ENCODE peak calls at places on chromosomes 12 and 14, in six cellular contexts. C is GM10248, A is progenitor cell of endocrine pancreas, R is dorsolateral prefrontal cortex, P is natural killer cell, S is PC-3. F is an unnamed sample.

GRCh38 chr12:130711751-130712150 is 4.3 kb downstream of the RIMBP2 start:
- DNase-seq in C (no peak), A (no peak), R (no peak), P (no peak), S (no peak), F (no peak)

GRCh38 chr14:50083467-50084337 is 32.7 kb downstream of the VCPKMT start:
- DNase-seq in C (peak), A (no peak), R (peak), P (peak), S (no peak), F (no peak)

GRCh38 chr12:131139363-131140068 is 185.8 kb downstream of the ADGRD1 start:
- DNase-seq in C (no peak), A (no peak), R (no peak), P (peak), S (no peak), F (no peak)

GRCh38 chr12:94107910-94108309 is 40.5 kb upstream of the PLXNC1 start:
- DNase-seq in C (no peak), A (no peak), R (no peak), P (no peak), S (no peak), F (no peak)

GRCh38 chr14:106826833-106827369 is 1300.5 kb downstream of the TMEM121 start:
- DNase-seq in C (no peak), A (no peak), R (no peak), P (no peak), S (no peak), F (no peak)

GRCh38 chr12:25840678-25841077 is 117.8 kb upstream of the RASSF8 start:
- DNase-seq in C (no peak), A (no peak), R (no peak), P (no peak), S (no peak), F (no peak)

GRCh38 chr14:74846168-74846567 is 29.8 kb downstream of the PROX2 start:
- DNase-seq in C (no peak), A (no peak), R (no peak), P (no peak), S (no peak), F (no peak)

GRCh38 chr14:75119056-75119455 is 7.8 kb downstream of the NEK9 start:
- DNase-seq in C (no peak), A (no peak), R (no peak), P (no peak), S (peak), F (no peak)

GRCh38 chr12:11991604-11992003 is 79.1 kb upstream of the BCL2L14 start:
- DNase-seq in C (no peak), A (no peak), R (no peak), P (no peak), S (no peak), F (no peak)

GRCh38 chr12:106585862-106586534 is 3.2 kb downstream of the RFX4 start:
- DNase-seq in C (no peak), A (peak), R (no peak), P (no peak), S (no peak), F (no peak)

GRCh38 chr12:69904761-69905160 is 79.7 kb downstream of the MYRFL start:
- DNase-seq in C (no peak), A (no peak), R (no peak), P (no peak), S (no peak), F (no peak)

GRCh38 chr14:68950111-68950510 is 29.0 kb downstream of the ACTN1 start:
- DNase-seq in C (no peak), A (no peak), R (no peak), P (no peak), S (no peak), F (no peak)

GRCh38 chr12:46373303-46374182 is 970 bp upstream of the SLC38A2 start:
- DNase-seq in C (peak), A (peak), R (no peak), P (peak), S (peak), F (no peak)

GRCh38 chr14:72916174-72916573 is 10.1 kb upstream of the DCAF4 start:
- DNase-seq in C (no peak), A (no peak), R (no peak), P (no peak), S (peak), F (no peak)

GRCh38 chr12:69028941-69029729 is 96.2 kb upstream of the CPM start:
- DNase-seq in C (no peak), A (no peak), R (no peak), P (no peak), S (peak), F (no peak)

GRCh38 chr14:94598816-94599655 is 13.2 kb upstream of the SERPINA3 start:
- DNase-seq in C (no peak), A (peak), R (peak), P (no peak), S (peak), F (no peak)

GRCh38 chr12:32183646-32184045 is 77.0 kb downstream of the BICD1 start:
- DNase-seq in C (no peak), A (no peak), R (no peak), P (no peak), S (peak), F (no peak)

GRCh38 chr12:24977060-24977459 is 28.2 kb upstream of the BCAT1 start:
- DNase-seq in C (no peak), A (no peak), R (no peak), P (no peak), S (no peak), F (no peak)

GRCh38 chr12:1933342-1933992 is 15.0 kb upstream of the CACNA2D4 start:
- DNase-seq in C (peak), A (no peak), R (no peak), P (no peak), S (no peak), F (no peak)

GRCh38 chr14:68020493-68020892 is 200.9 kb downstream of the RAD51B start:
- DNase-seq in C (no peak), A (no peak), R (no peak), P (no peak), S (no peak), F (no peak)

GRCh38 chr12:116318738-116319050 is 41.2 kb upstream of the MED13L start:
- DNase-seq in C (no peak), A (no peak), R (no peak), P (no peak), S (no peak), F (no peak)

GRCh38 chr12:104957388-104958008 is 592 bp downstream of the SLC41A2 start:
- DNase-seq in C (no peak), A (no peak), R (peak), P (no peak), S (peak), F (no peak)

GRCh38 chr14:31926123-31926522 is 151.0 kb upstream of the ARHGAP5 start:
- DNase-seq in C (peak), A (no peak), R (no peak), P (no peak), S (peak), F (peak)

GRCh38 chr14:104362761-104363605 is 216.6 kb upstream of the C14orf180 start:
- DNase-seq in C (no peak), A (no peak), R (no peak), P (no peak), S (no peak), F (no peak)

GRCh38 chr14:22131749-22132476 is 457.1 kb downstream of the DAD1 start:
- DNase-seq in C (no peak), A (no peak), R (no peak), P (peak), S (peak), F (no peak)
- TF ChIP-seq CTCF in C (peak), A (peak), R (no peak), P (peak), S (peak), F (peak)

GRCh38 chr14:58362798-58363412 is 32.8 kb upstream of the TOMM20L start:
- DNase-seq in C (peak), A (no peak), R (no peak), P (no peak), S (peak), F (no peak)
- TF ChIP-seq CTCF in C (peak), A (peak), R (peak), P (no peak), S (peak), F (peak)

GRCh38 chr14:61557854-61558253 is 137.5 kb upstream of the HIF1A start:
- DNase-seq in C (no peak), A (no peak), R (no peak), P (no peak), S (no peak), F (no peak)

GRCh38 chr14:61560323-61560722 is 135.0 kb upstream of the HIF1A start:
- DNase-seq in C (no peak), A (no peak), R (no peak), P (no peak), S (peak), F (no peak)

GRCh38 chr14:61558271-61558670 is 137.0 kb upstream of the HIF1A start:
- DNase-seq in C (no peak), A (no peak), R (no peak), P (no peak), S (no peak), F (no peak)

GRCh38 chr14:61561144-61561543 is 134.2 kb upstream of the HIF1A start:
- DNase-seq in C (no peak), A (no peak), R (no peak), P (no peak), S (peak), F (no peak)

DNA sequence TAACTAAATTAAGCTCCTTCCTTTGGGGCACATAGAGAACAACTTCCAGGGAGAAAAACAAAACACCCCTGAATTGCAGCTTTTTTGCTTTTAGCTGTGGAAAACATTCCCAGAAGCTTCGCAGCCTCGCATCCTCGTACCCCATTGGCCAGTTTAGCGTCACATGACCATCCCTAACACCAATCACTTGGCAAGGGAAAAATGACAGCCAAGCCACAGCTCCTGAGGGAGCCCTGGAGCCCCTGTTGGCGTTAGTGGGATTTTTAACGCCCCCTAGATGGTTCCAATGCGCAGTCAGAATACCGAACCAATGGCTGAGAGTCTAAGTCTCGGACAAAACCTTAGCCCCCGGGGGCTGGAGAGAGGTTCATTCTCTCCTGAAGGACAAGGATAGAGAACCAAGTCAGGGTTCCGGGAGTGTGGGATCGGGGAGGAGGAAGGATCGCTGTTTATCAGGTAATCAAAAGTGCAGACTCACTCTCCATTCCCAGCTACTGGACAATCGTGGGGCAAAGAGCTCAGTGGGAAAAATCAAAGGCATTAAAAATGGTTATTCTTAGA is 135.6 kb upstream of the HIF1A start:
- DNase-seq in C (no peak), A (no peak), R (no peak), P (no peak), S (no peak), F (no peak)
- TF ChIP-seq CTCF in C (no peak), A (no peak), R (no peak), P (no peak), S (peak), F (no peak)

GRCh38 chr14:90368946-90369721 is 27.7 kb upstream of the CALM1 start:
- DNase-seq in C (no peak), A (no peak), R (peak), P (no peak), S (peak), F (no peak)
- TF ChIP-seq CTCF in C (no peak), A (no peak), R (peak), P (peak), S (peak), F (no peak)

DNA sequence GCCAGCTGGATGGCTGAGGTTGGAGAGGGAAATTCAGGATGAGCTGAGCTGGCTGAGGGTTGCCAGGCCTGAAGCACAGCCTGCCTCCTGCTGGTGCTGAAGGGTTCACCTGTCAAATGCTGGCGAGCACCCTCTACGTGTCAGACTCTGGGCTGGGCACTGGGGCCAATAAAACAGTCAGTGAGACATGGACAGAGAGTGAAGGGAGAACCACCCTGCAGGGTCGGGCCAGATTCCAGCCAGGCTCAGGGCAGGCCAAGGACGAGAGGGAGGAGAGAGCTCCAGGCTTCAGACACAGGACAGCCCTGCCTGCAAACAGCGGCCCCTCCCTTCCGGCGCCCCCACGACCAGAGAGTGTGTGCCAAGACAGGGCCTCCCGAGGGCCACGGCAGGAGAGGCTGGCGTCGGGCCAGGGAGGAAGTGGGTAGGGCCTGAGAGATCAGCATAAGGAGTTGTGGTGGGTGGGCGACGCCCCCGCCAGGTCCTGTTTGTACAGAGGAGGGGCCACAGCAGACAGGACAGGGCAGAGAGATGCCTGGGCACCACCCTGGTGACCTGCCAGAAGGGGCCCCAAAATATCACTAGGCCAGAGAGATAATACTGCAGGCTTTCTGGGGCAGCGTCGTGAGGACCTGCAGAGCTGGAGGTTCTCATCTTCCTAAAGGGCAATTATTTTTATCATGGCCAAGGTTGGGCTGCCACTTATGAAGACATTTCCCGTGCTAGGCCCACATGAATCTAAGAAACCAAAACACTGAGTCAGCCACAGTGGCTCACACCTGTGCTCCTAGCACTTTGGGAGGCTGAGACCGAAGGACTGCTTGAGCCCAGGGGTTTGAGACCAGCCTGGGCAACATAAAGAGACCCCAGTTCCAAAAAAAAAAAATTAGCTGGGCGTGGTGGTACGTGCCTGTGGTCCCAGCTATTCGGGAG is 73.1 kb upstream of the GPR68 start:
- DNase-seq in C (peak), A (no peak), R (no peak), P (peak), S (peak), F (no peak)
- TF ChIP-seq CTCF in C (no peak), A (no peak), R (no peak), P (no peak), S (peak), F (peak)

GRCh38 chr12:96091833-96092232 is 56.4 kb upstream of the LTA4H start:
- DNase-seq in C (no peak), A (no peak), R (no peak), P (no peak), S (peak), F (no peak)

GRCh38 chr12:96093543-96094196 is 58.3 kb upstream of the LTA4H start:
- DNase-seq in C (no peak), A (no peak), R (no peak), P (no peak), S (peak), F (no peak)

GRCh38 chr12:96099431-96099830 is 64.0 kb upstream of the LTA4H start:
- DNase-seq in C (no peak), A (no peak), R (no peak), P (no peak), S (no peak), F (no peak)

GRCh38 chr12:96098631-96099030 is 63.2 kb upstream of the LTA4H start:
- DNase-seq in C (no peak), A (no peak), R (no peak), P (no peak), S (no peak), F (no peak)

DNA sequence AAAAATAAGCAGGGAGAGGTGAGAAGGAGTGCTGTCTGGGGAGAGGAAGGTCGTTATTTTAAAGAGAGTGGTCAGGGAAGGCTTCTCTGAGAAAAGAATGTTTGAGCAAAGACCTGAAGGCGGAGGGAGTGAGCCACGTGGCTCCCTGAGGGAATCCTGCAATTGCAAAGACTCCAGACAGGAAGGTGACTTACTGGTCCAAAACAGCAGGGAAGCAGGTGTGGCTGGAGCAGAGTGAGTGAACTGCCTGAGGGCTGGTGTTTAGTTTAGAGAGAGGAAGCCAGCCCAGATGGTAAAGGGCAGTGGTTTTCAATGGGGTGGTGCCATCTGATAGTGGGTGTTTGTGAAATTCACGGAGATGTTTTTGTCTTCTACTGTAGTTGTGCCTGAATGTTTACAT is 58.8 kb upstream of the LTA4H start:
- DNase-seq in C (no peak), A (no peak), R (no peak), P (no peak), S (peak), F (no peak)
- TF ChIP-seq CTCF in C (no peak), A (no peak), R (no peak), P (no peak), S (peak), F (no peak)

GRCh38 chr14:21825147-21825743 is 151.6 kb upstream of the OR4E1 start:
- DNase-seq in C (peak), A (no peak), R (no peak), P (no peak), S (peak), F (no peak)
- TF ChIP-seq CTCF in C (peak), A (peak), R (peak), P (peak), S (peak), F (peak)

GRCh38 chr12:6569312-6569711 is 1.2 kb upstream of the NOP2 start:
- DNase-seq in C (no peak), A (no peak), R (no peak), P (no peak), S (no peak), F (no peak)

GRCh38 chr12:6569786-6570185 is 1.7 kb upstream of the NOP2 start:
- DNase-seq in C (no peak), A (no peak), R (no peak), P (no peak), S (no peak), F (no peak)

GRCh38 chr12:6570264-6570887 is 2.3 kb upstream of the NOP2 start:
- DNase-seq in C (peak), A (peak), R (no peak), P (peak), S (peak), F (no peak)

GRCh38 chr12:6567112-6567680 is 895 bp downstream of the NOP2 start:
- DNase-seq in C (no peak), A (no peak), R (no peak), P (no peak), S (peak), F (no peak)

DNA sequence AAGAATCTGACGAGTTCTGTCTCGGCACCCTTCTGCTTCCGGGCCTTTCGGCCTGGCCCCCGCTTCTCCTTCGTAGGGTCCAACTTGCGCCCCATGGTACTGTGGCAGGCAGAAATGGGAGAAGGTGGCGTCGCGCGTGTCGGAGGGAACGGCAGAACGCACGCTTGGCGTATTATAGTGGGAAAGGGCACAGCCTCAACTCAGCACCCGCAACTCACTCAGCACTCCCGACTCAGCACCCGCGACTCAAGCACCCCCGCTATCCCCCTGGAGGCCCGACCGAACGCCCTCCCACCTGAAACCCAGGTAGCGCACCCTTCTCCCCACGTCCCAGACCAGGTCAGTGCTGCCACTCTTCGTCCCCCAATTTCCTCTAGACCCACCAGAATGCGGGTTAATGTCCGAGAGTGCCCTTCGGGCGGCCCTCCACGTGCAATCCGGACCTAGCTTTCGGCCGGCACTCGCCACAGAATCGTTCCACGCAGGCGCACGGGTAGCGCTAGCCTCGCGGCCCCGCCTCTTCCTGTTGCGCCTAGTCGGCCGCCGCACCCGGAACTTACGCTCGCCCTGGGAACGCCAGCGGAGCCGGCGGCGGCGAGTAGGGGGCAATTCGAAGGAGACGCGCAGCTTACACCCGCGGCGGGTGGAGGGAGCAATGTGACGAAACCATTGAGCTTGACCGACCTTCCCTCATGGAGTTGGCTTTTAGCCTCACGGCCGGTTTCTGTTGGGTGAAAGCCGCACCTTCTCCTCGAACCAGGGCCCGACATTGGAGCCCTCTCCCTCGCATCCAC is at the start of gene NOP2:
- DNase-seq in C (peak), A (peak), R (peak), P (peak), S (peak), F (peak)
- TF ChIP-seq CTCF in C (no peak), A (peak), R (peak), P (no peak), S (no peak), F (no peak)

GRCh38 chr12:133080619-133081407 is at the start of gene ZNF140:
- DNase-seq in C (peak), A (peak), R (peak), P (peak), S (peak), F (peak)
- TF ChIP-seq CTCF in C (no peak), A (peak), R (peak), P (no peak), S (no peak), F (peak)